ENCODE peak calls at places on chromosomes 1 and 21, in eight cellular contexts. I is hippocampal formation; J is T follicular helper cell; G is IMR-90; W is DMS 273 treated with DMSO at 0.1 percent for 48 hours; Q is stimulated activated CD8-positive, alpha-beta memory T cell treated with anti-CD3 and anti-CD28 coated beads, Interleukin-7, amount 100 ng/mL, for 1 hour; O is H54; L is amniotic stem cell. K is an unnamed sample.
A peak's percentile ranks its signal among the peaks of the same experiment; 100 is the strongest.

GRCh38 chr1:75135829-75136142 is 1.6 kb downstream of the LHX8 start:
- DNase-seq in L (no peak), G (no peak), W (no peak), I (no peak), J (no peak), O (no peak), Q (no peak), K (no peak)

GRCh38 chr1:116852910-116853309 is 56.8 kb upstream of the PTGFRN start:
- DNase-seq in O (peak; percentile 15), J (no peak), G (no peak), Q (no peak), I (no peak), L (no peak), W (no peak), K (no peak)

GRCh38 chr21:38660333-38661295 is 145.1 kb upstream of the ETS2 start:
- DNase-seq in O (no peak), W (no peak), Q (no peak), J (no peak), L (no peak), G (no peak), I (no peak), K (no peak)

GRCh38 chr1:74686941-74687340 is 13.3 kb upstream of the ERICH3 start:
- DNase-seq in G (no peak), J (no peak), I (no peak), W (peak; percentile 24), L (no peak), Q (no peak), O (no peak), K (no peak)

GRCh38 chr1:24156542-24157260 is 13.8 kb upstream of the IL22RA1 start:
- DNase-seq in G (no peak), I (no peak), Q (no peak), L (no peak), W (no peak), O (no peak), J (no peak), K (no peak)

GRCh38 chr1:56540467-56540866 is 38.9 kb downstream of the PLPP3 start:
- DNase-seq in G (no peak), W (no peak), I (no peak), O (no peak), J (no peak), L (no peak), Q (no peak), K (no peak)

GRCh38 chr1:208157769-208158168 is 86.4 kb downstream of the PLXNA2 start:
- DNase-seq in J (no peak), Q (no peak), O (no peak), I (no peak), G (no peak), L (no peak), W (no peak), K (no peak)

GRCh38 chr1:178875936-178876335 is 5.1 kb upstream of the ANGPTL1 start:
- DNase-seq in Q (no peak), O (no peak), I (no peak), L (no peak), J (no peak), G (no peak), W (no peak), K (no peak)

K was measured in AG09309.